ENCODE peak calls at places on chromosomes 3 and 15, in five cellular contexts. W is ovary, T is AG10803, B is fibroblast of pulmonary artery, H is AG04449. U is an unnamed sample.

GRCh38 chr3:9879830-9880549 is at the start of gene CIDEC:
- DNase-seq in W (no peak), T (no peak), B (no peak), H (no peak), U (no peak)

GRCh38 chr3:79410136-79410535 is 357.7 kb downstream of the ROBO1 start:
- DNase-seq in W (no peak), T (no peak), B (no peak), H (no peak), U (no peak)

GRCh38 chr15:85137507-85138175 is 156.0 kb downstream of the PDE8A start:
- DNase-seq in W (no peak), T (no peak), B (no peak), H (no peak), U (no peak)

GRCh38 chr15:88375234-88375926 is 91.8 kb downstream of the MRPL46 start:
- DNase-seq in W (no peak), T (peak; percentile 80), B (peak; percentile 64), H (peak; percentile 53), U (no peak)

GRCh38 chr15:61112231-61112630 is 116.9 kb downstream of the RORA start:
- DNase-seq in W (no peak), T (no peak), B (no peak), H (no peak), U (no peak)

GRCh38 chr15:45372032-45372995 is 6.0 kb downstream of the GATM start:
- DNase-seq in W (no peak), T (no peak), B (no peak), H (no peak), U (no peak)

GRCh38 chr3:14544282-14545250 is 4.4 kb upstream of the GRIP2 start:
- DNase-seq in W (no peak), T (no peak), B (no peak), H (no peak), U (no peak)

GRCh38 chr3:146781059-146781458 is 175.9 kb upstream of the PLSCR5 start:
- DNase-seq in W (no peak), T (no peak), B (no peak), H (no peak), U (no peak)

GRCh38 chr3:161851941-161852566 is 355.4 kb downstream of the OTOL1 start:
- DNase-seq in W (no peak), T (peak; percentile 27), B (peak; percentile 68), H (no peak), U (no peak)

GRCh38 chr3:190807719-190808375 is 54.6 kb downstream of the GMNC start:
- DNase-seq in W (peak; percentile 89), T (no peak), B (peak; percentile 20), H (no peak), U (no peak)

GRCh38 chr3:149299938-149300791 is 33.3 kb downstream of the TM4SF18 start:
- DNase-seq in W (no peak), T (peak; percentile 91), B (peak; percentile 92), H (peak; percentile 87), U (peak; percentile 98)

GRCh38 chr3:64612916-64613526 is 74.8 kb downstream of the ADAMTS9 start:
- DNase-seq in W (no peak), T (peak; percentile 15), B (no peak), H (no peak), U (no peak)

GRCh38 chr15:36814085-36814484 is 234.7 kb downstream of the CDIN1 start:
- DNase-seq in W (no peak), T (no peak), B (no peak), H (no peak), U (no peak)

GRCh38 chr3:47722859-47723258 is 58.8 kb downstream of the SMARCC1 start:
- DNase-seq in W (no peak), T (no peak), B (no peak), H (no peak), U (no peak)

GRCh38 chr3:107600784-107601183 is 78.0 kb downstream of the BBX start:
- DNase-seq in W (no peak), T (peak; percentile 39), B (peak; percentile 19), H (no peak), U (no peak)

GRCh38 chr3:173045770-173046382 is 95.2 kb downstream of the SPATA16 start:
- DNase-seq in W (no peak), T (no peak), B (peak; percentile 35), H (no peak), U (no peak)

GRCh38 chr15:25427861-25428260 is 11.0 kb downstream of the UBE3A start:
- DNase-seq in W (no peak), T (no peak), B (peak; percentile 22), H (no peak), U (no peak)

GRCh38 chr15:96123630-96124187 is 206.8 kb upstream of the NR2F2 start:
- DNase-seq in W (no peak), T (no peak), B (no peak), H (no peak), U (no peak)

GRCh38 chr3:127662051-127662469 is 10.7 kb upstream of the ABTB1 start:
- DNase-seq in W (no peak), T (no peak), B (no peak), H (no peak), U (no peak)

GRCh38 chr3:104908761-104909160 is 457.9 kb upstream of the ALCAM start:
- DNase-seq in W (no peak), T (peak; percentile 3), B (peak; percentile 8), H (no peak), U (no peak)

GRCh38 chr3:25831578-25831977 is 41.7 kb downstream of the OXSM start:
- DNase-seq in W (no peak), T (peak; percentile 20), B (peak; percentile 59), H (no peak), U (peak; percentile 48)

GRCh38 chr15:70754862-70755261 is 8.5 kb downstream of the UACA start:
- DNase-seq in W (no peak), T (no peak), B (no peak), H (no peak), U (no peak)

GRCh38 chr15:93955197-93955596 is 276.2 kb upstream of the MCTP2 start:
- DNase-seq in W (no peak), T (no peak), B (no peak), H (no peak), U (no peak)

GRCh38 chr15:87201986-87202385 is 1054.6 kb downstream of the NTRK3 start:
- DNase-seq in W (no peak), T (no peak), B (no peak), H (no peak), U (no peak)

GRCh38 chr15:67823371-67824156 is 1.7 kb upstream of the SKOR1 start:
- DNase-seq in W (no peak), T (no peak), B (no peak), H (no peak), U (no peak)

GRCh38 chr15:51647128-51647562 is 24.6 kb upstream of the DMXL2 start:
- DNase-seq in W (no peak), T (peak; percentile 53), B (peak; percentile 64), H (peak; percentile 12), U (no peak)

GRCh38 chr15:77607111-77607893 is 25.4 kb downstream of the LINGO1 start:
- DNase-seq in W (no peak), T (peak; percentile 40), B (peak; percentile 36), H (no peak), U (no peak)

GRCh38 chr3:150324825-150325224 is 83.3 kb upstream of the TSC22D2 start:
- DNase-seq in W (no peak), T (no peak), B (no peak), H (no peak), U (no peak)
- H3K4me3 ChIP-seq in W (no peak overlapping the region), T (no peak overlapping the region), B (no peak overlapping the region), H (no peak overlapping the region), U (no peak overlapping the region)

GRCh38 chr15:89492934-89493631 is 3.3 kb downstream of the RHCG start:
- DNase-seq in W (no peak), T (no peak), B (no peak), H (no peak), U (no peak)

GRCh38 chr15:89490550-89491315 is 5.7 kb downstream of the RHCG start:
- DNase-seq in W (no peak), T (no peak), B (no peak), H (no peak), U (no peak)

GRCh38 chr15:89494006-89494405 is 2.4 kb downstream of the RHCG start:
- DNase-seq in W (no peak), T (no peak), B (no peak), H (no peak), U (no peak)

GRCh38 chr15:89490081-89490480 is 6.3 kb downstream of the RHCG start:
- DNase-seq in W (no peak), T (no peak), B (no peak), H (no peak), U (no peak)

GRCh38 chr15:89492111-89492641 is 4.2 kb downstream of the RHCG start:
- DNase-seq in W (no peak), T (no peak), B (no peak), H (no peak), U (no peak)
- TF ChIP-seq CTCF in W (no peak), T (peak; percentile 15), B (peak; percentile 47), H (peak; percentile 32), U (peak; percentile 57)

DNA sequence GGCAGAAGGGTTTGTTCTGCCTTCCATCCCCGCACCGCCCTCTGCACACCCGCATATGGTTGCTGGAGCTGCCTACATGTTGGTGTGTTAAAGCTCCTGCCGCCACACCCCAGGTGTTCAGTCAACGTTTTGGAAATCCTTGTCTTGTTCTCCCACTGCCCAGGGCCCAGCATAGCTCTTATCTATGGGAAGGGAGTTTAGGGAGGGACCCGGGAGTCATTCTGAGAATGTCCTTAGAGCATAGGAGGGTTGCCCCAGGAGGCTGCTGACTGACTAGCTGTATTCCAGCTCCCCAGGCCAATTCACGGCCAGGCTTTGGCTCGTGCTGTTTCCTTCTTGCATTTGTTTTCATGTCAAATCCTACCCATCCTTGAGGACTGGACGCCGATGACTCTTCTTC is 46.8 kb downstream of the MAGEF1 start:
- DNase-seq in W (no peak), T (no peak), B (no peak), H (no peak), U (no peak)
- H3K4me3 ChIP-seq in W (no peak overlapping the region), T (no peak overlapping the region), B (no peak overlapping the region), H (no peak overlapping the region), U (no peak overlapping the region)

GRCh38 chr15:31498329-31498728 is 171.7 kb downstream of the KLF13 start:
- DNase-seq in W (no peak), T (no peak), B (no peak), H (no peak), U (no peak)
- TF ChIP-seq CTCF in W (no peak), T (no peak), B (no peak), H (no peak), U (no peak)

GRCh38 chr15:31230630-31231485 is 95.8 kb upstream of the KLF13 start:
- DNase-seq in W (no peak), T (no peak), B (no peak), H (no peak), U (no peak)
- H3K4me3 ChIP-seq in W (no peak overlapping the region), T (no peak overlapping the region), B (no peak overlapping the region), H (no peak overlapping the region), U (no peak overlapping the region)

DNA sequence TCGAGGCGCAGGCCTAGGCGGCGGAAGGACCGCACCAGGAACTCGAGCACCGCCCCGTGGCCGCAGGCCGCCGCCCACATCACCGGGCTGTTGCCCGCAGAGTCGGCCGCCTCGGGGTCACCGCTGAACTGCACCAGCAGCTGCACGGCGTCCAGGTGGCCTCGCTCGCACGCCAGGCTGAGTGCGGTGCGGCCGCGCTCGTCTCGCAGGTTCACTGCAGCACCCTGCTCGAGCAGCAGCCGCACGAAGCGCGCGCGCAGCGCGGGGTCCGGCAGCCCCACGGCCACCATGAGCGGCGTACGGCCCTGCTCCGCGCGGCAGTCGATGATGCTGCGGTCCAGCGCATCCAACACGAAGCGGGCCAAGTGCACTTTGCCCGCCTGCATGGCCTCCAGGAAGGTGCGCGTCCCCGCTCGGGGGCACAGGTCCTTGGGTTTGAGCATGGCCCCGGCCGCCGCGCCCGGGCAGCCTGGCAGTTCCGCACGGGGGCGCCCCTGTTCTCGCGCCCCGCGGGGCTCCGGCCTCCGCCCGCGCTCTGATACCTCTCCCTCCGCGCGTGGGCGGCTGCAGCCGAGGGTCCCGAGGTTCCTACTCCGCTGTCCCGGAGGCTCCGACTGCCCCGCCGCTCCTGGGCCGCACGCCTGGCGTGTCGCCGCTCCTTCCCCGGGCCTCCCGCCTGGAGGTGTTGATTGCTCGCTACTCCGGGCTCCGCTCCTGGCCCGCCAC is 557 bp downstream of the ANKRD63 start:
- DNase-seq in W (no peak), T (no peak), B (no peak), H (no peak), U (no peak)
- TF ChIP-seq CTCF in W (no peak), T (no peak), B (no peak), H (peak; percentile 34), U (peak; percentile 22)

U was measured in epithelial cell of proximal tubule.